ENCODE peak calls at places on chromosomes 4 and X, in ten cellular contexts. S is GM12864; Q is fibroblast of pulmonary artery; E is stimulated activated CD8-positive, alpha-beta memory T cell treated with anti-CD3 and anti-CD28 coated beads, Interleukin-15, amount 100 ng/mL, for 24 hours; K is OCI-LY7; M is effector CD4-positive, alpha-beta T cell; X is AG09309; J is central memory CD4-positive, alpha-beta T cell; B is HuH-7; P is stimulated activated CD4-positive, alpha-beta T cell treated with anti-CD3 and anti-CD28 coated beads, Interleukin-4, amount 100 ng/mL, for 48 hours. A is an unnamed sample.

GRCh38 chrX:153934473-153935325 is at the start of gene NAA10:
- DNase-seq in P (peak), Q (peak), B (peak), M (peak), X (no peak), E (no peak), J (peak), K (peak), S (no peak), A (no peak)

GRCh38 chrX:20414066-20414465 is 147.4 kb upstream of the RPS6KA3 start:
- DNase-seq in J (no peak), B (no peak), X (no peak), E (no peak), S (no peak), K (no peak), P (no peak), M (no peak), Q (no peak), A (no peak)

GRCh38 chr4:153507679-153508073 is 41.5 kb downstream of the TMEM131L start:
- DNase-seq in X (no peak), S (no peak), M (no peak), Q (no peak), B (no peak), P (no peak), K (no peak), J (no peak), E (no peak), A (no peak)

GRCh38 chr4:184883024-184883423 is 57.3 kb upstream of the ACSL1 start:
- DNase-seq in P (no peak), Q (no peak), X (no peak), M (no peak), B (no peak), S (no peak), J (no peak), K (no peak), E (no peak), A (no peak)

GRCh38 chr4:17619416-17620105 is 5.1 kb downstream of the MED28 start:
- DNase-seq in J (no peak), X (no peak), P (no peak), Q (peak), M (no peak), S (no peak), B (no peak), E (no peak), K (no peak), A (no peak)

GRCh38 chrX:71935542-71935941 is 24.9 kb downstream of the NHSL2 start:
- DNase-seq in S (no peak), X (no peak), Q (no peak), K (no peak), B (no peak), P (no peak), J (no peak), M (no peak), E (no peak), A (no peak)

GRCh38 chrX:39907964-39908616 is 189.7 kb downstream of the BCOR start:
- DNase-seq in Q (peak), X (peak), E (no peak), S (no peak), M (no peak), J (no peak), K (no peak), B (peak), P (no peak), A (peak)

GRCh38 chr4:47238697-47239096 is 207.3 kb downstream of the GABRB1 start:
- DNase-seq in P (no peak), B (no peak), J (no peak), E (no peak), Q (peak), S (no peak), K (no peak), X (no peak), M (no peak), A (no peak)

GRCh38 chr4:150001815-150002214 is 76.4 kb upstream of the DCLK2 start:
- DNase-seq in E (no peak), M (no peak), J (no peak), K (no peak), Q (peak), P (no peak), B (no peak), S (no peak), X (no peak), A (no peak)

GRCh38 chr4:88441696-88442095 is 15.2 kb upstream of the HERC5 start:
- DNase-seq in S (no peak), B (no peak), X (no peak), J (no peak), E (no peak), Q (no peak), K (no peak), M (no peak), P (no peak), A (no peak)

GRCh38 chr4:28966982-28967381 is 1753.2 kb upstream of the PCDH7 start:
- DNase-seq in M (no peak), P (no peak), B (no peak), S (no peak), K (no peak), X (peak), J (no peak), Q (peak), E (no peak), A (no peak)

GRCh38 chr4:141524116-141524515 is 112.3 kb upstream of the IL15 start:
- DNase-seq in S (no peak), K (no peak), E (no peak), J (no peak), P (no peak), M (no peak), X (no peak), B (no peak), Q (peak), A (no peak)

GRCh38 chr4:18050448-18050847 is 28.9 kb upstream of the LCORL start:
- DNase-seq in B (no peak), J (no peak), Q (no peak), K (no peak), S (no peak), M (no peak), E (no peak), X (no peak), P (no peak), A (no peak)

GRCh38 chr4:177214935-177215334 is 94.7 kb upstream of the NEIL3 start:
- DNase-seq in K (no peak), B (no peak), X (no peak), E (no peak), J (no peak), M (no peak), P (no peak), Q (no peak), S (no peak), A (no peak)